ENCODE peak calls at places on chromosomes 4 and X, in ten cellular contexts. D, W, Q, F, R, E, B, L, G and S are unnamed samples.

GRCh38 chr4:132334081-132334480 is 815.0 kb upstream of the PCDH10 start:
- DNase-seq in D (no peak), W (no peak), Q (no peak), F (no peak), R (no peak), E (no peak), B (no peak), L (no peak), G (peak), S (no peak)

GRCh38 chrX:108735087-108735679 is 1.2 kb downstream of the IRS4 start:
- DNase-seq in D (no peak), W (no peak), Q (peak), F (no peak), R (no peak), E (peak), B (no peak), L (peak), G (no peak), S (no peak)

GRCh38 chrX:69424161-69424560 is 80.0 kb upstream of the NALF2 start:
- DNase-seq in D (no peak), W (no peak), Q (peak), F (no peak), R (peak), E (no peak), B (no peak), L (no peak), G (peak), S (no peak)

GRCh38 chrX:1020634-1021166 is 191.7 kb downstream of the CRLF2 start:
- DNase-seq in D (no peak), W (no peak), Q (no peak), F (no peak), R (no peak), E (no peak), B (no peak), L (no peak), G (no peak), S (no peak)

GRCh38 chr4:88792268-88792781 is 94.7 kb upstream of the NAP1L5 start:
- DNase-seq in D (no peak), W (no peak), Q (no peak), F (no peak), R (peak), E (no peak), B (no peak), L (no peak), G (peak), S (peak)

GRCh38 chr4:73019462-73020047 is 50.0 kb downstream of the COX18 start:
- DNase-seq in D (no peak), W (no peak), Q (peak), F (no peak), R (peak), E (no peak), B (no peak), L (no peak), G (peak), S (no peak)

GRCh38 chrX:106999002-106999975 is 723 bp downstream of the MORC4 start:
- DNase-seq in D (peak), W (peak), Q (peak), F (peak), R (peak), E (no peak), B (peak), L (peak), G (peak), S (no peak)

GRCh38 chr4:101175896-101176676 is 171.2 kb downstream of the PPP3CA start:
- DNase-seq in D (peak), W (no peak), Q (peak), F (no peak), R (no peak), E (no peak), B (no peak), L (no peak), G (no peak), S (no peak)

GRCh38 chrX:155662297-155662696 is 49.5 kb upstream of the TMLHE start:
- DNase-seq in D (no peak), W (no peak), Q (no peak), F (no peak), R (no peak), E (no peak), B (no peak), L (no peak), G (peak), S (no peak)

GRCh38 chrX:40167240-40168182 is 69.8 kb upstream of the BCOR start:
- DNase-seq in D (peak), W (no peak), Q (no peak), F (no peak), R (no peak), E (no peak), B (no peak), L (no peak), G (no peak), S (no peak)

GRCh38 chr4:179867300-179867878 is 2375.8 kb upstream of the TENM3 start:
- DNase-seq in D (no peak), W (no peak), Q (no peak), F (peak), R (peak), E (peak), B (peak), L (no peak), G (no peak), S (peak)

GRCh38 chr4:23931489-23931830 is 41.6 kb upstream of the PPARGC1A start:
- DNase-seq in D (no peak), W (no peak), Q (no peak), F (no peak), R (no peak), E (no peak), B (no peak), L (no peak), G (no peak), S (no peak)

GRCh38 chr4:84920591-84920990 is 45.9 kb downstream of the WDFY3 start:
- DNase-seq in D (peak), W (no peak), Q (peak), F (no peak), R (peak), E (no peak), B (no peak), L (no peak), G (peak), S (no peak)

GRCh38 chr4:46329118-46329976 is 60.6 kb downstream of the GABRA2 start:
- DNase-seq in D (no peak), W (no peak), Q (no peak), F (no peak), R (peak), E (no peak), B (peak), L (no peak), G (no peak), S (no peak)

GRCh38 chrX:119067023-119067739 is 5.6 kb upstream of the CT47C1 start:
- DNase-seq in D (peak), W (peak), Q (peak), F (peak), R (peak), E (no peak), B (peak), L (no peak), G (peak), S (no peak)

GRCh38 chr4:113960684-113961321 is 18.6 kb downstream of the ARSJ start:
- DNase-seq in D (no peak), W (no peak), Q (peak), F (no peak), R (no peak), E (no peak), B (no peak), L (no peak), G (no peak), S (no peak)

GRCh38 chr4:64230709-64231310 is 178.4 kb downstream of the TECRL start:
- DNase-seq in D (no peak), W (no peak), Q (no peak), F (no peak), R (peak), E (no peak), B (no peak), L (no peak), G (peak), S (no peak)

GRCh38 chr4:79603681-79604080 is 195.7 kb upstream of the GK2 start:
- DNase-seq in D (no peak), W (no peak), Q (no peak), F (no peak), R (no peak), E (no peak), B (no peak), L (no peak), G (no peak), S (no peak)
- H3K4me3 ChIP-seq in D (no peak), W (no peak), Q (no peak), F (no peak), R (no peak), E (no peak), B (no peak), L (no peak), G (no peak), S (no peak)

GRCh38 chr4:21195682-21196081 is 495.4 kb downstream of the PACRGL start:
- DNase-seq in D (no peak), W (no peak), Q (no peak), F (no peak), R (no peak), E (no peak), B (no peak), L (no peak), G (no peak), S (peak)

GRCh38 chr4:21191304-21191703 is 491.0 kb downstream of the PACRGL start:
- DNase-seq in D (no peak), W (no peak), Q (no peak), F (no peak), R (no peak), E (no peak), B (no peak), L (no peak), G (no peak), S (no peak)

GRCh38 chr4:21192367-21192766 is 492.1 kb downstream of the PACRGL start:
- DNase-seq in D (no peak), W (no peak), Q (no peak), F (no peak), R (no peak), E (no peak), B (no peak), L (no peak), G (no peak), S (no peak)
- TF ChIP-seq CTCF in D (no peak), W (no peak), Q (no peak), F (no peak), R (no peak), E (no peak), B (no peak), L (no peak), G (peak), S (no peak)

DNA sequence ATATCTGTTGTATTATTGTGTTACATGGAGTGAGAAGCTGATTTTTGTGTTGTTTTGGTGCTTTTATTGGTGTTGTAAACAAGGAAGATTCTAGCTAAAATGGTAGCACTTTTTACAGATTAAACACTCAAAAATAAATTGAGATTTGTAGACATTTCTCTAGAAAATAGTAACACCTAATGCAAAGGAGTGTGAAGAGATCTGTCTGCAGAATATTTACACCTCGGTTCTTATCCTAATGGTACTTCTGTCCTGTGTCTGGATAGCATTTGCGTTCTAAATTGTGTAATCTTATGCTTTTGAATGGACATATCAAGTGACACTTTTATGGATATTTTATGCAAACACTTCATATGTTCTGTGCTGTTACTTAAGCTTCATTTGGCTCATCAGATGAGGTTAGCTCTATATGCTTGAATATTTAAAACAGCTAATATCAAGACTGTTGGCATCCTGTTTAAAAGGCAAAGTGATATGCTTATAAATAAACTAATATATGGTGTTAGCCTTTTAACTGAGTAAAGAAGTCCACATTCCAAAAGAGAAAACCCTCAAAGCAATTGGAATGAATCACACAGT is 6.0 kb downstream of the PCDH7 start:
- DNase-seq in D (no peak), W (no peak), Q (peak), F (no peak), R (peak), E (no peak), B (no peak), L (no peak), G (peak), S (no peak)
- H3K4me3 ChIP-seq in D (no peak), W (no peak), Q (peak), F (no peak), R (peak), E (no peak), B (peak), L (no peak), G (peak), S (no peak)

GRCh38 chr4:66108898-66109297 is 438.6 kb upstream of the EPHA5 start:
- DNase-seq in D (no peak), W (no peak), Q (no peak), F (no peak), R (no peak), E (no peak), B (no peak), L (no peak), G (peak), S (no peak)
- TF ChIP-seq CTCF in D (no peak), W (no peak), Q (no peak), F (no peak), R (no peak), E (no peak), B (no peak), L (no peak), G (peak), S (no peak)

GRCh38 chrX:77446840-77447239 is 349 bp upstream of the FGF16 start:
- DNase-seq in D (no peak), W (no peak), Q (peak), F (no peak), R (peak), E (no peak), B (no peak), L (no peak), G (peak), S (no peak)
- H3K4me3 ChIP-seq in D (no peak), W (no peak), Q (peak), F (peak), R (no peak), E (peak), B (peak), L (peak), G (peak), S (peak)

GRCh38 chrX:3548743-3549441 is 164.6 kb downstream of the PRKX start:
- DNase-seq in D (no peak), W (no peak), Q (peak), F (no peak), R (peak), E (no peak), B (no peak), L (no peak), G (peak), S (no peak)
- TF ChIP-seq CTCF in D (peak), W (no peak), Q (no peak), F (peak), R (peak), E (peak), B (peak), L (peak), G (peak), S (peak)

GRCh38 chrX:47936224-47936939 is 67.4 kb downstream of the ZNF182 start:
- DNase-seq in D (no peak), W (no peak), Q (no peak), F (no peak), R (peak), E (no peak), B (no peak), L (no peak), G (no peak), S (no peak)
- H3K4me3 ChIP-seq in D (no peak), W (no peak), Q (no peak), F (no peak), R (no peak), E (no peak), B (no peak), L (no peak), G (no peak), S (no peak)